ENCODE peak calls at places on chromosome 7, in seven cellular contexts. F, J, D, L, O, V and H are unnamed samples.
A peak's percentile ranks its signal among the peaks of the same experiment; 100 is the strongest.

GRCh38 chr7:29039747-29040569 is 81.8 kb upstream of the TRIL start:
- DNase-seq in D (no peak), J (no peak), F (no peak), O (no peak), V (no peak), L (no peak), H (no peak)

GRCh38 chr7:80533287-80533686 is 21.4 kb upstream of the GNAT3 start:
- DNase-seq in O (no peak), D (no peak), F (no peak), J (no peak), L (no peak), V (no peak), H (no peak)

GRCh38 chr7:81956520-81956919 is 186.7 kb upstream of the HGF start:
- DNase-seq in O (peak; percentile 69), V (no peak), F (no peak), J (peak; percentile 46), L (no peak), D (peak; percentile 16), H (peak; percentile 48)

GRCh38 chr7:155995183-155995612 is 182.9 kb upstream of the SHH start:
- DNase-seq in F (no peak), J (no peak), L (no peak), V (no peak), D (no peak), O (no peak), H (no peak)

GRCh38 chr7:127949670-127950069 is 81.6 kb downstream of the LRRC4 start:
- DNase-seq in D (no peak), V (no peak), L (no peak), F (no peak), J (no peak), O (peak; percentile 30), H (no peak)

GRCh38 chr7:124915242-124915641 is 14.4 kb downstream of the POT1 start:
- DNase-seq in F (no peak), V (no peak), J (no peak), D (no peak), L (no peak), O (peak; percentile 55), H (no peak)

GRCh38 chr7:64879800-64880199 is 23.3 kb upstream of the ZNF273 start:
- DNase-seq in D (no peak), L (no peak), O (no peak), V (peak; percentile 24), F (peak; percentile 47), J (no peak), H (no peak)

GRCh38 chr7:67470256-67470751 is 473.7 kb downstream of the TYW1 start:
- DNase-seq in J (peak; percentile 29), F (no peak), V (no peak), L (no peak), O (no peak), D (peak; percentile 20), H (no peak)

GRCh38 chr7:41465571-41465970 is 237.3 kb downstream of the INHBA start:
- DNase-seq in D (no peak), L (no peak), J (no peak), F (no peak), O (no peak), V (no peak), H (no peak)

GRCh38 chr7:71868797-71869196 is 543.3 kb downstream of the CALN1 start:
- DNase-seq in O (no peak), J (no peak), V (no peak), L (no peak), F (no peak), D (peak; percentile 7), H (no peak)

GRCh38 chr7:32217841-32218467 is 147.7 kb upstream of the PDE1C start:
- DNase-seq in L (no peak), V (no peak), J (no peak), D (no peak), F (no peak), O (no peak), H (no peak)

GRCh38 chr7:141466151-141466904 is 84.9 kb upstream of the AGK start:
- DNase-seq in L (no peak), F (no peak), O (no peak), D (no peak), V (no peak), J (no peak), H (no peak)

GRCh38 chr7:106064836-106065559 is 47.1 kb downstream of the SYPL1 start:
- DNase-seq in L (peak; percentile 88), O (no peak), F (peak; percentile 84), D (peak; percentile 82), J (no peak), V (peak; percentile 67), H (peak; percentile 81)

GRCh38 chr7:134799387-134799786 is 20.0 kb downstream of the CALD1 start:
- DNase-seq in J (no peak), D (no peak), V (no peak), F (no peak), L (no peak), O (no peak), H (no peak)

GRCh38 chr7:133676805-133677370 is 424.0 kb downstream of the EXOC4 start:
- DNase-seq in F (no peak), D (no peak), J (no peak), L (no peak), O (no peak), V (no peak), H (no peak)

GRCh38 chr7:40870108-40870507 is 735.3 kb downstream of the SUGCT start:
- DNase-seq in L (no peak), F (no peak), J (no peak), O (no peak), V (no peak), D (no peak), H (no peak)

GRCh38 chr7:105230486-105230885 is 158.2 kb downstream of the SRPK2 start:
- DNase-seq in O (no peak), L (no peak), D (no peak), J (no peak), V (no peak), F (no peak), H (no peak)

GRCh38 chr7:11668727-11669126 is 163.3 kb downstream of the THSD7A start:
- DNase-seq in V (no peak), O (no peak), D (no peak), L (no peak), J (no peak), F (no peak), H (no peak)

GRCh38 chr7:122844191-122844988 is 41.9 kb downstream of the CADPS2 start:
- DNase-seq in O (no peak), V (no peak), F (no peak), D (no peak), L (no peak), J (no peak), H (no peak)

GRCh38 chr7:122849297-122849696 is 37.0 kb downstream of the CADPS2 start:
- DNase-seq in V (no peak), J (no peak), F (no peak), L (no peak), D (no peak), O (no peak), H (no peak)

GRCh38 chr7:122845286-122845685 is 41.0 kb downstream of the CADPS2 start:
- DNase-seq in L (no peak), J (no peak), V (no peak), D (no peak), O (no peak), F (no peak), H (no peak)

GRCh38 chr7:122847871-122848473 is 38.3 kb downstream of the CADPS2 start:
- DNase-seq in F (no peak), O (no peak), L (no peak), D (no peak), J (no peak), V (no peak), H (no peak)

DNA sequence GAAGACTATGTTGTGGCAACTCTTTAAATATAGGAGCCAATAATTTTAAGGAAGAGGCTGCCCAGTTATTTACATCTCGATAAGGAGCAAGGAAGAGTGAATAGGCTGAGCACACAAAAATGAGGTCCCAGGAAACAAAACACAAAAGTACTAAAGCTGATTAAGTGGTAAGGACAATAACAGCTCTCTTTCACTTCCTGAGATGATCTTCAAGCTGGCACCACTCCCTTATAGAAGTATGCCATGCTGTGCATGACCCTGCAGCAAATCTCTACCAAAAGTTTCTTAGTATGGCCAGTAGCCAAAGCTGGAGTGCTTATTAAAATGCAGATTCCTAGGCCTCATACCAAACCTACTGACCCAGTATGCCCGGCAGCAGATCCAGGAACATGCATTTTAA is 39.7 kb downstream of the CADPS2 start:
- DNase-seq in V (no peak), L (no peak), D (no peak), O (peak; percentile 14), J (no peak), F (no peak), H (no peak)
- H3K4me3 ChIP-seq in V (no peak overlapping the region), L (no peak overlapping the region), D (no peak overlapping the region), O (no peak overlapping the region), J (no peak overlapping the region), F (no peak overlapping the region), H (no peak overlapping the region)

DNA sequence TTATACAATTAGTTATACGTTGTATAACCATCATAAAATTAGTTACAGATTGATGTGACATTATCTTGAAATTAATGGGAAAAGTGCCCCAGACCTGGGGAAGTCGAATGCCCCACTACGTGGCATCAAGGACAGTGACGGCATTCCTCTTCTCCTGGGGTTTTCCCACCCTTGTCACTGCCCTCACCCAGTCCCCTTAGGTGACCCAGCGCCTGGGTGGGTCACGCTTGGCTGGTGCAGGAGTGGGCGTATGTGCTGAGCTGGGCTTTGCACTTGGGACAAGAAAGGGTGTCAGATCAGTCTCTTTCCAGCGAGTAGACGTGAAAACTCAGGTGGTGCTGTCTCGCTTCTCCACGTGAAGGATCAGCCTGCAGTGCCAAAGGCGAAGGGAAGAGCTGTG is 7.6 kb downstream of the FOXK1 start:
- DNase-seq in V (no peak), D (no peak), F (no peak), L (no peak), O (no peak), J (no peak), H (no peak)
- H3K4me1 ChIP-seq in V (peaks cover 17% of the 10 kb centered on the region), D (peaks cover 23% of the 10 kb centered on the region), F (no peaks in the 10 kb centered on the region), L (peaks cover 83% of the 10 kb centered on the region), O (peaks cover 3% of the 10 kb centered on the region), J (peaks cover 4% of the 10 kb centered on the region), H (no peaks in the 10 kb centered on the region)

GRCh38 chr7:157580324-157580723 is 243.5 kb downstream of the DNAJB6 start:
- DNase-seq in J (no peak), F (no peak), V (no peak), L (no peak), D (no peak), O (no peak), H (no peak)
- H3K9me3 ChIP-seq in J (no peaks in the 10 kb centered on the region), F (no peaks in the 10 kb centered on the region), V (peaks cover 3% of the 10 kb centered on the region), L (no peaks in the 10 kb centered on the region), D (no peaks in the 10 kb centered on the region), O (no peaks in the 10 kb centered on the region), H (no peaks in the 10 kb centered on the region)

GRCh38 chr7:30463400-30464145 is 15.0 kb downstream of the NOD1 start:
- DNase-seq in D (no peak), F (no peak), L (no peak), O (no peak), V (no peak), J (no peak), H (no peak)
- H3K4me3 ChIP-seq in D (no peak overlapping the region), F (no peak overlapping the region), L (no peak overlapping the region), O (no peak overlapping the region), V (no peak overlapping the region), J (no peak overlapping the region), H (no peak overlapping the region)

DNA sequence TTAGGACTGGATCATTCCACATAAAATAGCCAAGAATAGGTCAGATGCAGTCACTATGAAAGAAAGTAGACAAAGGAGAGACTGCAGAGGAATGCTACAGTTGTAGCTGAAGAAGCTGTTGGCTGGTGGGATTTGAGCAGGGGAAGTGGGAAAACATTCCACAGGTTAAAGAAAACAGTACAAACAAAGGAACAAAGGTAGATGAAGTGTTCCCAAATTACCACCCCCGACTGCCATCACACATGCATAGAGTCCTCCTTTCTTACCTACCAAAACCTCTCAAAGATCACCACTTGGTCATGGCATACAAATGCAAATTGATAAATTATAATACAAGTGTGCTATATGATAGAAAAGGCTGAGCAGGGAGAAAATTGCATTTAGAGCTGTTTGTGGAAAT is 41.9 kb downstream of the DLD start:
- DNase-seq in F (no peak), L (no peak), V (no peak), O (no peak), J (no peak), D (no peak), H (no peak)
- H3K4me1 ChIP-seq in F (no peaks in the 10 kb centered on the region), L (peaks cover 9% of the 10 kb centered on the region), V (peaks cover 2% of the 10 kb centered on the region), O (no peaks in the 10 kb centered on the region), J (peaks cover 13% of the 10 kb centered on the region), D (no peaks in the 10 kb centered on the region), H (peaks cover 9% of the 10 kb centered on the region)